ENCODE peak calls at places on chromosomes 4 and X, in five cellular contexts. W is H1, A is HCT116, E is GM12878, T is K562. U is an unnamed sample.

GRCh38 chrX:8848921-8849320 is 47.7 kb upstream of the FAM9A start:
- DNase-seq in T (no peak), E (no peak), A (no peak), W (no peak), U (no peak)

GRCh38 chr4:186628058-186628711 is 72.8 kb upstream of the MTNR1A start:
- DNase-seq in W (no peak), E (no peak), T (peak; percentile 18), A (no peak), U (no peak)

GRCh38 chrX:77160301-77160700 is 286.9 kb upstream of the FGF16 start:
- DNase-seq in E (no peak), W (peak; percentile 7), T (peak; percentile 5), A (no peak), U (no peak)

GRCh38 chr4:109562457-109563237 is 2.6 kb downstream of the MCUB start:
- DNase-seq in W (no peak), T (no peak), A (no peak), E (no peak), U (no peak)

GRCh38 chrX:48897157-48897620 is 379 bp downstream of the TIMM17B start:
- DNase-seq in W (no peak), A (peak; percentile 70), E (no peak), T (peak; percentile 91), U (peak; percentile 66)

GRCh38 chrX:140206657-140207056 is 241.3 kb upstream of the CXorf66 start:
- DNase-seq in A (no peak), T (no peak), E (no peak), W (no peak), U (no peak)

GRCh38 chr4:73726000-73726399 is 14.4 kb upstream of the CXCL8 start:
- DNase-seq in T (no peak), E (no peak), W (no peak), A (peak; percentile 63), U (no peak)

GRCh38 chrX:153878969-153879653 is 6.9 kb downstream of the L1CAM start:
- DNase-seq in W (no peak), A (no peak), E (no peak), T (no peak), U (no peak)

GRCh38 chrX:111168314-111168713 is 72.3 kb downstream of the PAK3 start:
- DNase-seq in W (no peak), E (no peak), T (peak; percentile 4), A (no peak), U (peak; percentile 0)

GRCh38 chr4:41009411-41009810 is 204.9 kb downstream of the APBB2 start:
- DNase-seq in E (no peak), A (no peak), W (no peak), T (no peak), U (no peak)

GRCh38 chrX:107506596-107507031 is 57.2 kb downstream of the FRMPD3 start:
- DNase-seq in T (no peak), A (no peak), E (no peak), W (no peak), U (no peak)

GRCh38 chr4:40507977-40508376 is 121.7 kb downstream of the RBM47 start:
- DNase-seq in E (no peak), A (no peak), W (no peak), T (no peak), U (no peak)

GRCh38 chr4:66430856-66431255 is 760.6 kb upstream of the EPHA5 start:
- DNase-seq in A (no peak), T (no peak), E (no peak), W (peak; percentile 9), U (no peak)

GRCh38 chr4:10134141-10134540 is 17.5 kb upstream of the WDR1 start:
- DNase-seq in E (no peak), T (peak; percentile 20), W (no peak), A (no peak), U (no peak)

GRCh38 chr4:112436987-112437386 is 79.0 kb downstream of the NEUROG2 start:
- DNase-seq in W (no peak), T (no peak), E (no peak), A (no peak), U (no peak)

GRCh38 chr4:109359040-109359646 is 56.7 kb upstream of the COL25A1 start:
- DNase-seq in E (peak; percentile 19), W (no peak), A (no peak), T (no peak), U (no peak)

GRCh38 chr4:147645099-147645498 is 27.9 kb downstream of the TMEM184C start:
- DNase-seq in T (no peak), E (no peak), A (no peak), W (no peak), U (no peak)

GRCh38 chr4:75248770-75249467 is 265.3 kb downstream of the RCHY1 start:
- DNase-seq in W (no peak), A (no peak), T (no peak), E (no peak), U (no peak)

GRCh38 chr4:8165374-8165896 is 6.8 kb upstream of the ABLIM2 start:
- DNase-seq in W (no peak), E (no peak), A (no peak), T (no peak), U (no peak)

GRCh38 chr4:165537028-165537648 is 158.3 kb downstream of the CPE start:
- DNase-seq in A (peak; percentile 51), E (no peak), T (peak; percentile 57), W (peak; percentile 3), U (peak; percentile 40)

GRCh38 chrX:50838820-50839600 is 25.0 kb upstream of the SHROOM4 start:
- DNase-seq in W (no peak), T (no peak), E (no peak), A (no peak), U (no peak)

GRCh38 chr4:77801260-77801608 is 17.9 kb downstream of the CNOT6L start:
- DNase-seq in E (no peak), T (no peak), A (no peak), W (no peak), U (no peak)
- H4K20me1 ChIP-seq in E (no peaks in the 10 kb centered on the region), T (no peaks in the 10 kb centered on the region), A (no peaks in the 10 kb centered on the region), W (no peaks in the 10 kb centered on the region), U (peaks cover 19% of the 10 kb centered on the region)

GRCh38 chrX:36957425-36958328 is 50.5 kb upstream of the FAM47C start:
- DNase-seq in T (no peak), W (no peak), E (no peak), A (no peak), U (no peak)
- TF ChIP-seq ATF3 in T (no peak), W (no peak), E (no peak), A (no peak), U (no peak)

GRCh38 chr4:1703880-1704279 is 8.2 kb downstream of the SLBP start:
- DNase-seq in A (no peak), E (no peak), T (no peak), W (no peak), U (no peak)

GRCh38 chr4:1706358-1706757 is 5.8 kb downstream of the SLBP start:
- DNase-seq in W (no peak), E (no peak), A (no peak), T (no peak), U (no peak)

GRCh38 chr4:1711055-1711905 is 839 bp downstream of the SLBP start:
- DNase-seq in W (no peak), T (peak; percentile 57), A (no peak), E (no peak), U (no peak)

GRCh38 chr4:1708581-1708980 is 3.5 kb downstream of the SLBP start:
- DNase-seq in A (no peak), W (no peak), T (no peak), E (no peak), U (peak; percentile 35)

GRCh38 chr4:1705732-1706131 is 6.4 kb downstream of the SLBP start:
- DNase-seq in T (no peak), W (no peak), A (no peak), E (no peak), U (no peak)
- H4K20me1 ChIP-seq in T (peaks cover 49% of the 10 kb centered on the region), W (peaks cover 2% of the 10 kb centered on the region), A (peaks cover 42% of the 10 kb centered on the region), E (no peaks in the 10 kb centered on the region), U (peaks cover 6% of the 10 kb centered on the region)

DNA sequence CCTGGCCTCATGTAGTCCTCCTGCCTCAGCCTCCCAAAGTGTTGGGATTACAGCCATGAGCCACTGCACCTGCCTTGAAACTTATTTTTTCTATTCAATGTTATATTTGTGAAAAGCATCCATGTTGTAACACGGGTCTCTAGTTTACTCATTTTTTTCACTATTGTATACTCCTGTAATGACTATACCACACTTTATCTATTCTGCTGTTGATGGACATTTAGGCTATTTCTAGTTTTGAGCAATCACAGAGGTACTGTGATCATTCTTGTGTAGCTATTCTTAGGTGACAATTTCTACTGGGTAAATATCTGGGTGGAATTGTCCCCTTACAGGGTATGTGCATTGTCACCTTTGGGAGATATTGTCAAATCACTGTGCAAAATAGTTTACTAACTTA is 3.6 kb downstream of the DRP2 start:
- DNase-seq in W (no peak), A (no peak), T (no peak), E (no peak), U (no peak)
- TF ChIP-seq ATF3 in W (no peak), A (no peak), T (no peak), E (no peak), U (no peak)

GRCh38 chr4:5720980-5721379 is 10.0 kb downstream of the EVC start:
- DNase-seq in W (no peak), E (no peak), A (no peak), T (no peak), U (no peak)
- H4K20me1 ChIP-seq in W (no peaks in the 10 kb centered on the region), E (no peaks in the 10 kb centered on the region), A (no peaks in the 10 kb centered on the region), T (no peaks in the 10 kb centered on the region), U (no peaks in the 10 kb centered on the region)

DNA sequence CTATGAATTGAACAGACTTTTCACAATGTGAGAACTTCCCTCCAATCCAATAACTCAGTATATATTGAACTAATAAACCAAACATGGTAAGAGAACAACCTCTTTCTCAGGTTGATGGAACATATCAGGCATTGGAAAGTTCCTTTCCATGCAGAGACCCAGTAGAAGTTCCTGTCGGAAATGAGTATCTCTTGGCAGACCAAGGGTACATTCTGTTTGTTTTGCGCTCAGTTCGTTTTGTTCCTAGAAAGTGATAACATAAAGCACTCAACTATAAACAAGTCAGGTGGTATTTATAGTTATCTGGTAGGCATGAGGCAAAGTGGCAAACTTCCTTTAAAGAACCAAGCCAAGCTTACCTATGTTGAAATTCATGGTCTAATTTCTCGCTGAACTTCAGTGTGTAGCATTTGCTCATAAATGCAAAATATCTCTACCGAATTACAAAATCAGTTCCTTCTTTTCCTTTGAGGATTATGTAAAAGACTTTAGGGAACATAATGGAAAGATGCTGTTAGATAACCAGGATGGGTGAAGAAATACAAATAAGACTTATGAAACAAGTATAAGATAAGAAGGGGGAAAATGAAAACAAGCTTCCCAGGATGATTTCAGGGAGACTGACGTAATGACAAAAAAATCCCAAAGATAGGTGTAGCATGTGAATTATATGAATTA is 120.3 kb downstream of the ARHGAP24 start:
- DNase-seq in W (no peak), E (no peak), T (no peak), A (no peak), U (no peak)
- TF ChIP-seq ATF3 in W (no peak), E (no peak), T (no peak), A (no peak), U (no peak)

GRCh38 chrX:47145408-47146120 is 543 bp downstream of the RBM10 start:
- DNase-seq in W (no peak), A (no peak), T (peak; percentile 13), E (no peak), U (no peak)

GRCh38 chrX:47146936-47147859 is 2.2 kb downstream of the RBM10 start:
- DNase-seq in T (no peak), A (no peak), W (no peak), E (no peak), U (no peak)

GRCh38 chrX:47144626-47145407 is at the start of the genes NDUFB11 and RBM10:
- DNase-seq in W (peak; percentile 70), E (peak; percentile 76), T (peak; percentile 96), A (peak; percentile 87), U (peak; percentile 89)

GRCh38 chrX:47143894-47144625 is 442 bp downstream of the NDUFB11 start:
- DNase-seq in E (peak; percentile 42), W (no peak), A (no peak), T (peak; percentile 56), U (no peak)

GRCh38 chrX:47146121-47146935 is 1.3 kb downstream of the RBM10 start:
- DNase-seq in T (no peak), A (no peak), W (no peak), E (no peak), U (no peak)
- H4K20me1 ChIP-seq in T (peaks cover 9% of the 10 kb centered on the region), A (no peaks in the 10 kb centered on the region), W (peaks cover 11% of the 10 kb centered on the region), E (no peaks in the 10 kb centered on the region), U (peaks cover 18% of the 10 kb centered on the region)

U was measured in HepG2.